ENCODE peak calls at places on chromosome 11, in six cellular contexts. One of them, this sample, is unnamed.

GRCh38 chr11:12031856-12032526 is 23.6 kb upstream of the DKK3 start:
- DNase-seq in lower lobe of right lung: no peak
- DNase-seq in IMR-90: no peak
- DNase-seq in adrenal gland: no peak
- DNase-seq in psoas muscle: no peak
- DNase-seq in GM23338: no peak
- DNase-seq in this sample: no peak

GRCh38 chr11:63841554-63841953 is 2.6 kb downstream of the MARK2 start:
- DNase-seq in psoas muscle: no peak
- DNase-seq in adrenal gland: no peak
- DNase-seq in IMR-90: peak; percentile 22
- DNase-seq in GM23338: peak; percentile 64
- DNase-seq in lower lobe of right lung: peak; percentile 69
- DNase-seq in this sample: peak; percentile 60

GRCh38 chr11:43833657-43834073 is 47.0 kb upstream of the ALKBH3 start:
- DNase-seq in psoas muscle: no peak
- DNase-seq in lower lobe of right lung: no peak
- DNase-seq in IMR-90: peak; percentile 90
- DNase-seq in adrenal gland: no peak
- DNase-seq in GM23338: no peak
- DNase-seq in this sample: no peak

GRCh38 chr11:45238724-45239123 is 47.4 kb downstream of the SYT13 start:
- DNase-seq in GM23338: no peak
- DNase-seq in psoas muscle: no peak
- DNase-seq in adrenal gland: no peak
- DNase-seq in IMR-90: peak; percentile 84
- DNase-seq in lower lobe of right lung: no peak
- DNase-seq in this sample: no peak

GRCh38 chr11:17633279-17633986 is 85.9 kb upstream of the MYOD1 start:
- DNase-seq in GM23338: no peak
- DNase-seq in IMR-90: no peak
- DNase-seq in psoas muscle: no peak
- DNase-seq in adrenal gland: no peak
- DNase-seq in lower lobe of right lung: no peak
- DNase-seq in this sample: peak; percentile 63

GRCh38 chr11:45930031-45930794 is 7.8 kb downstream of the LARGE2 start:
- DNase-seq in IMR-90: no peak
- DNase-seq in psoas muscle: no peak
- DNase-seq in lower lobe of right lung: peak; percentile 74
- DNase-seq in adrenal gland: no peak
- DNase-seq in GM23338: no peak
- DNase-seq in this sample: peak; percentile 66

GRCh38 chr11:72240461-72241289 is 3.3 kb downstream of the PHOX2A start:
- DNase-seq in adrenal gland: no peak
- DNase-seq in lower lobe of right lung: no peak
- DNase-seq in GM23338: peak; percentile 34
- DNase-seq in psoas muscle: no peak
- DNase-seq in IMR-90: no peak
- DNase-seq in this sample: peak; percentile 80

GRCh38 chr11:84899134-84899533 is 728.0 kb downstream of the DLG2 start:
- DNase-seq in IMR-90: no peak
- DNase-seq in GM23338: no peak
- DNase-seq in adrenal gland: no peak
- DNase-seq in lower lobe of right lung: no peak
- DNase-seq in psoas muscle: no peak
- DNase-seq in this sample: no peak

GRCh38 chr11:64245797-64246623 is 733 bp downstream of the PPP1R14B start:
- DNase-seq in GM23338: peak; percentile 65
- DNase-seq in psoas muscle: peak; percentile 92
- DNase-seq in adrenal gland: peak; percentile 88
- DNase-seq in IMR-90: peak; percentile 91
- DNase-seq in lower lobe of right lung: peak; percentile 76
- DNase-seq in this sample: peak; percentile 77

GRCh38 chr11:23359297-23359696 is 499.0 kb upstream of the CCDC179 start:
- DNase-seq in IMR-90: peak; percentile 97
- DNase-seq in adrenal gland: peak; percentile 51
- DNase-seq in GM23338: no peak
- DNase-seq in psoas muscle: no peak
- DNase-seq in lower lobe of right lung: no peak
- DNase-seq in this sample: no peak

GRCh38 chr11:130671801-130672700 is 223.6 kb downstream of the ADAMTS15 start:
- DNase-seq in lower lobe of right lung: no peak
- DNase-seq in GM23338: no peak
- DNase-seq in IMR-90: peak; percentile 94
- DNase-seq in adrenal gland: peak; percentile 23
- DNase-seq in psoas muscle: peak; percentile 54
- DNase-seq in this sample: peak; percentile 22

GRCh38 chr11:113628912-113629311 is 77.2 kb downstream of the TMPRSS5 start:
- DNase-seq in psoas muscle: no peak
- DNase-seq in IMR-90: no peak
- DNase-seq in GM23338: peak; percentile 73
- DNase-seq in lower lobe of right lung: no peak
- DNase-seq in adrenal gland: no peak
- DNase-seq in this sample: peak; percentile 78

GRCh38 chr11:968822-969221 is 43.2 kb downstream of the AP2A2 start:
- DNase-seq in lower lobe of right lung: no peak
- DNase-seq in GM23338: no peak
- DNase-seq in IMR-90: no peak
- DNase-seq in adrenal gland: no peak
- DNase-seq in psoas muscle: no peak
- DNase-seq in this sample: peak; percentile 51

GRCh38 chr11:120335596-120335927 is 651 bp upstream of the ARHGEF12 start:
- DNase-seq in GM23338: peak; percentile 57
- DNase-seq in psoas muscle: no peak
- DNase-seq in IMR-90: peak; percentile 34
- DNase-seq in lower lobe of right lung: no peak
- DNase-seq in adrenal gland: no peak
- DNase-seq in this sample: peak; percentile 75

DNA sequence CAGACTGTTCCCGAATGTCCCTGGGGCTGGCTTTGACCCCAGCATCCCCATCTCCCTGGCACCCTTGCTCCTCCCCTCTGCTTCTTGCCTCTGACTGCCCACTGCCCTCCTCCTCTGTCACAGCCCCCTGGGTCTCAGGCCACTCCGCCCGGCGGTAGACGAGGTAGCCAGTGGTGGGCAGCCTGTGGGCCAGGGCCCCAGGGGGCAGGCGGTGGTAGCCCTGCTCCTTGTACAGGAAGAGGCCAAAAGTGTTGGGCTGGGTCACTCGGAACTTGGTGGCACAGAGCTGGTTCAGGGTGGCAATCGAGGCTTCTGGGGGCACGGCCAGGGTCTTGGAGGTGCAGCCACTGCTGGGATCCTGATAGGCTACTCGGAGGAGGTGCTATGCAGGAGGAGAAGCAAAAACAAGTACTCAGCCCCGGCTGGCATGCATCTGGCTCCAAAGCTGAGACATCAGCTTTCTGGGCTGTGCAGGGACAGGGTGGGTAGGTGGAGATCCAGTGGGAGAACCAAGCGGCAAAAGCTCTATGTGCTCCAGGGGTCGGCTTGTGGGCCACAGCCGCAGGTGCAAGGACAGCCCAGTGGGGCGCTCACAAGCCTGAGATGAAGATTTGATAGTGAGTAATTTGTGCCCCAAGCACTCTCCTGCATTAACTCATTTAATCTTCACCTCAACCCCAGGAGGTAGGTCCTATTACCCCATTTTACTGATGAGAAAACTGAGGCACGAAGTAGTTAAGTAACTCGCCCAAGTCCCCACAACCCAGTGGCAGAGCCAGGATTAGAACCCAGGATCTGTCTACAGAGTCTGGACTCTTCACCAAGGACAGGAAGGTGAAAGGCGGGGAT is 3.6 kb downstream of the RIN1 start:
- DNase-seq in GM23338: no peak
- DNase-seq in IMR-90: no peak
- DNase-seq in lower lobe of right lung: peak; percentile 17
- DNase-seq in psoas muscle: no peak
- DNase-seq in adrenal gland: no peak
- DNase-seq in this sample: peak; percentile 51
- H3K36me3 ChIP-seq in GM23338: no peaks in the 10 kb centered on the region
- H3K36me3 ChIP-seq in IMR-90: peaks cover 21% of the 10 kb centered on the region
- H3K36me3 ChIP-seq in lower lobe of right lung: peaks cover 25% of the 10 kb centered on the region
- H3K36me3 ChIP-seq in psoas muscle: peaks cover 25% of the 10 kb centered on the region
- H3K36me3 ChIP-seq in adrenal gland: peaks cover 7% of the 10 kb centered on the region
- H3K36me3 ChIP-seq in this sample: no peaks in the 10 kb centered on the region

DNA sequence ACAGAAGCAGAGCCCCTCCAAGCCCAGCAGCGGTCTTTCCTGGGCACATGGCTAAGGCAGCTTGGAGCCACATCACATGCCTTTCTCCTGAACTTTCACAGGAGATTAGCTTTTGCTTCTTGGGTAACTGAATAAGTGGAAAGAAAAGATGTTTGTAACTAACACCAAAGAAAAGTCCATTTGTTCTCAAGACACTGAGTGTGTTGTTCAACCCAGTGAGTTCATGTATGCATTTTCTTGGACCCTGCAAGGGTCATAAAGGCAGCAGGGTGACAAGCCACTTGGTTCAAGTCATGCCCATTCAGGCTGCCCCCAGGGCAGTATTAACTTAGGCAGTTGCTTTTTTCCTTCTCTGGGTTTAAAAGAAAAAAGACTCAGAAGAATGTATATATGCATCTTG is 203.4 kb downstream of the FAM76B start:
- DNase-seq in IMR-90: no peak
- DNase-seq in psoas muscle: no peak
- DNase-seq in adrenal gland: no peak
- DNase-seq in lower lobe of right lung: no peak
- DNase-seq in GM23338: no peak
- DNase-seq in this sample: no peak
- H3K36me3 ChIP-seq in IMR-90: no peaks in the 10 kb centered on the region
- H3K36me3 ChIP-seq in psoas muscle: no peaks in the 10 kb centered on the region
- H3K36me3 ChIP-seq in adrenal gland: no peaks in the 10 kb centered on the region
- H3K36me3 ChIP-seq in lower lobe of right lung: no peaks in the 10 kb centered on the region
- H3K36me3 ChIP-seq in GM23338: no peaks in the 10 kb centered on the region
- H3K36me3 ChIP-seq in this sample: no peaks in the 10 kb centered on the region

GRCh38 chr11:8025123-8025522 is 38.0 kb downstream of the EIF3F start:
- DNase-seq in IMR-90: peak; percentile 46
- DNase-seq in lower lobe of right lung: no peak
- DNase-seq in adrenal gland: no peak
- DNase-seq in GM23338: no peak
- DNase-seq in psoas muscle: no peak
- DNase-seq in this sample: no peak
- H3K36me3 ChIP-seq in IMR-90: no peaks in the 10 kb centered on the region
- H3K36me3 ChIP-seq in lower lobe of right lung: no peaks in the 10 kb centered on the region
- H3K36me3 ChIP-seq in adrenal gland: no peaks in the 10 kb centered on the region
- H3K36me3 ChIP-seq in GM23338: no peaks in the 10 kb centered on the region
- H3K36me3 ChIP-seq in psoas muscle: no peaks in the 10 kb centered on the region
- H3K36me3 ChIP-seq in this sample: no peaks in the 10 kb centered on the region

GRCh38 chr11:27495710-27496300 is 10.8 kb downstream of the LIN7C start:
- DNase-seq in adrenal gland: no peak
- DNase-seq in psoas muscle: no peak
- DNase-seq in IMR-90: no peak
- DNase-seq in lower lobe of right lung: no peak
- DNase-seq in GM23338: no peak
- DNase-seq in this sample: no peak
- H3K36me3 ChIP-seq in adrenal gland: peaks cover 44% of the 10 kb centered on the region
- H3K36me3 ChIP-seq in psoas muscle: peaks cover 64% of the 10 kb centered on the region
- H3K36me3 ChIP-seq in IMR-90: peaks cover 22% of the 10 kb centered on the region
- H3K36me3 ChIP-seq in lower lobe of right lung: peaks cover 81% of the 10 kb centered on the region
- H3K36me3 ChIP-seq in GM23338: peaks cover 31% of the 10 kb centered on the region
- H3K36me3 ChIP-seq in this sample: peaks cover 9% of the 10 kb centered on the region

DNA sequence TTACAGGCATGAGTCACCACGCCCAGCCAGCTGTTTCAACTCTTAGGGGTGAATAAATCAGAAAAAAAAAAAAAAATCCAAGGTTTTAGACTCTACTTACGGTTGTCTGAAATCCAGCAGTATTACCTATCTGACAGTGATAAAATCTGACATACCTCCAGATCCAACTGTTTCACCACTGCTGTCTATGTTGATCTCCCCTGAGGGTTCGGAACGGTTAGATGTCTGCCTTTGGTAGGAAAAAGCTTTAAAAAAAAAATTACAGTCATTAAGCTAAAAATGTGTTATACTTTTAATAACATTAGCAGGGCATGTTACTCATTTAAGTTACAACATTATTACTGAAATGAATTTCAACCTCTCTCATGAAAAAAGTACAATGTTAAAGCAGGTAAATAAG is 21.1 kb downstream of the NCAPD3 start:
- DNase-seq in GM23338: no peak
- DNase-seq in lower lobe of right lung: no peak
- DNase-seq in psoas muscle: no peak
- DNase-seq in IMR-90: no peak
- DNase-seq in adrenal gland: no peak
- DNase-seq in this sample: no peak
- H3K36me3 ChIP-seq in GM23338: peaks cover 48% of the 10 kb centered on the region
- H3K36me3 ChIP-seq in lower lobe of right lung: peaks cover 74% of the 10 kb centered on the region
- H3K36me3 ChIP-seq in psoas muscle: peaks cover 82% of the 10 kb centered on the region
- H3K36me3 ChIP-seq in IMR-90: peaks cover 15% of the 10 kb centered on the region
- H3K36me3 ChIP-seq in adrenal gland: peaks cover 39% of the 10 kb centered on the region
- H3K36me3 ChIP-seq in this sample: peaks cover 27% of the 10 kb centered on the region

GRCh38 chr11:122733301-122733686 is 77.8 kb downstream of the UBASH3B start:
- DNase-seq in lower lobe of right lung: peak; percentile 60
- DNase-seq in GM23338: no peak
- DNase-seq in IMR-90: peak; percentile 92
- DNase-seq in psoas muscle: peak; percentile 22
- DNase-seq in adrenal gland: peak; percentile 66
- DNase-seq in this sample: no peak
- H3K36me3 ChIP-seq in lower lobe of right lung: no peaks in the 10 kb centered on the region
- H3K36me3 ChIP-seq in GM23338: no peaks in the 10 kb centered on the region
- H3K36me3 ChIP-seq in IMR-90: no peaks in the 10 kb centered on the region
- H3K36me3 ChIP-seq in psoas muscle: no peaks in the 10 kb centered on the region
- H3K36me3 ChIP-seq in adrenal gland: no peaks in the 10 kb centered on the region
- H3K36me3 ChIP-seq in this sample: no peaks in the 10 kb centered on the region

DNA sequence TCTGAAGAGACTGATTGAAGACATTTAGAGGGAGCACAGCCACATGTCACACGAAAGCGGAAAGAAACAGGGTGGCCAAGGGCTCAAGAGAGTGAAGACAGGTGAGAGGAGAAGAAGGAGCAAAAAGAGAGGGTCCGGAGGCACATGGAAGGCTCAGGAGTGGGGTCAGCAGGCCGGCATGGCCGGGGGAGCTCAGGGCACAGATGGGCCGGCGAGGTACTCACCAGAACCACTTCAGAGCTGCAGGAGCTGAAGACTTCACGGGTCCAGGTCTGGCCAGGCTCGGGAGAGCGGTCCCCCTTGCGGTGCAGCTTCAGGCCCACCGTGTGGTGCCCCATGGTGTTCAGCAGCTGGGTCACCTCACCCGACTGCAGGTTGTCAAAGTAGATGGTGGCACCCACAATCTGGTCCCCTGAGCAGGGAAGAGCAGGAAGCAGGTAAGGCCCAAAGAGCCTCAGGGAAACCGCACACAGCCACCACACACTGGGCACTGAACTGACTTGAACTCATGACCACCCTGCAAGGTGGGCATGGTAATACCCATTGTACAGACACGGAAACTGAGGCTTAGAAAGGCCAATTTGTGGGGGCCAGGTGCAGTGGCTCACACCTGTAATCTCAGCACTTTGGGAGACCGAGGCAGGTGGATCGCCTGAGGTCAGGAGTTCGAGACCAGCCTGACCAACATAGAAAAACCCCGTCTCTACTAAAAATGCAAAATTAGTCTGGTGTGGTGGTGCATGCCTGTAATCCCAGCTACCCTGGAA is 11.6 kb downstream of the AHNAK start:
- DNase-seq in psoas muscle: no peak
- DNase-seq in IMR-90: no peak
- DNase-seq in adrenal gland: no peak
- DNase-seq in GM23338: no peak
- DNase-seq in lower lobe of right lung: no peak
- DNase-seq in this sample: peak; percentile 43
- H3K36me3 ChIP-seq in psoas muscle: peaks cover 67% of the 10 kb centered on the region
- H3K36me3 ChIP-seq in IMR-90: peaks cover 70% of the 10 kb centered on the region
- H3K36me3 ChIP-seq in adrenal gland: peaks cover 60% of the 10 kb centered on the region
- H3K36me3 ChIP-seq in GM23338: no peaks in the 10 kb centered on the region
- H3K36me3 ChIP-seq in lower lobe of right lung: peaks cover 83% of the 10 kb centered on the region
- H3K36me3 ChIP-seq in this sample: no peaks in the 10 kb centered on the region

This sample was measured in H7.